ENCODE peak calls at places on chromosomes 4 and X, in eight cellular contexts. R, U, Q, O, S, V, I and N are unnamed samples.

GRCh38 chr4:86582453-86582852 is 11.7 kb upstream of the PTPN13 start:
- DNase-seq in R (no peak), U (no peak), Q (no peak), O (no peak), S (no peak), V (no peak), I (no peak), N (no peak)

GRCh38 chr4:21710212-21710843 is 238.2 kb downstream of the KCNIP4 start:
- DNase-seq in R (no peak), U (no peak), Q (no peak), O (no peak), S (no peak), V (no peak), I (no peak), N (no peak)

GRCh38 chrX:118261136-118261535 is 84.8 kb upstream of the WDR44 start:
- DNase-seq in R (no peak), U (no peak), Q (no peak), O (no peak), S (no peak), V (no peak), I (no peak), N (no peak)

GRCh38 chr4:176981551-176981950 is 188.8 kb upstream of the VEGFC start:
- DNase-seq in R (no peak), U (no peak), Q (no peak), O (no peak), S (peak; percentile 72), V (no peak), I (no peak), N (no peak)

GRCh38 chr4:76758290-76758882 is 139.6 kb downstream of the SOWAHB start:
- DNase-seq in R (no peak), U (no peak), Q (peak; percentile 65), O (no peak), S (peak; percentile 81), V (no peak), I (no peak), N (peak; percentile 76)

GRCh38 chrX:64867217-64867616 is 109.0 kb downstream of the ZC4H2 start:
- DNase-seq in R (no peak), U (no peak), Q (no peak), O (no peak), S (no peak), V (no peak), I (no peak), N (no peak)

GRCh38 chr4:31539279-31540074 is 819.3 kb downstream of the PCDH7 start:
- DNase-seq in R (no peak), U (no peak), Q (no peak), O (no peak), S (no peak), V (no peak), I (no peak), N (no peak)

GRCh38 chr4:110638347-110638746 is 15.5 kb upstream of the PITX2 start:
- DNase-seq in R (no peak), U (no peak), Q (no peak), O (no peak), S (no peak), V (no peak), I (no peak), N (no peak)

GRCh38 chrX:56284269-56284668 is 52.1 kb downstream of the KLF8 start:
- DNase-seq in R (no peak), U (no peak), Q (no peak), O (peak; percentile 46), S (no peak), V (no peak), I (no peak), N (no peak)

GRCh38 chr4:148445071-148445902 is 3.1 kb upstream of the NR3C2 start:
- DNase-seq in R (peak; percentile 79), U (peak; percentile 94), Q (peak; percentile 44), O (peak; percentile 90), S (no peak), V (peak; percentile 70), I (peak; percentile 94), N (no peak)

GRCh38 chr4:145069361-145069760 is 28.6 kb downstream of the ANAPC10 start:
- DNase-seq in R (no peak), U (no peak), Q (peak; percentile 66), O (no peak), S (peak; percentile 71), V (no peak), I (no peak), N (no peak)

GRCh38 chrX:46588263-46588662 is 14.7 kb downstream of the CHST7 start:
- DNase-seq in R (peak; percentile 20), U (no peak), Q (peak; percentile 52), O (no peak), S (peak; percentile 68), V (peak; percentile 24), I (no peak), N (peak; percentile 58)

GRCh38 chrX:20067709-20068315 is 48.9 kb downstream of the MAP7D2 start:
- DNase-seq in R (peak; percentile 55), U (no peak), Q (peak; percentile 71), O (peak; percentile 89), S (peak; percentile 88), V (peak; percentile 55), I (no peak), N (peak; percentile 19)

GRCh38 chr4:85681194-85681803 is 206.3 kb downstream of the ARHGAP24 start:
- DNase-seq in R (peak; percentile 19), U (no peak), Q (no peak), O (no peak), S (peak; percentile 49), V (no peak), I (no peak), N (peak; percentile 61)

GRCh38 chrX:110310896-110311295 is 7.0 kb downstream of the AMMECR1 start:
- DNase-seq in R (no peak), U (no peak), Q (no peak), O (no peak), S (no peak), V (no peak), I (no peak), N (no peak)

GRCh38 chr4:54658321-54659093 is 750 bp downstream of the KIT start:
- DNase-seq in R (peak; percentile 46), U (peak; percentile 81), Q (peak; percentile 75), O (peak; percentile 85), S (peak; percentile 36), V (peak; percentile 51), I (peak; percentile 90), N (no peak)
- H3K4me3 ChIP-seq in R (peak overlapping the region; percentile 72), U (peak overlapping the region; percentile 42), Q (peak overlapping the region; percentile 58), O (peak overlapping the region; percentile 63), S (peak overlapping the region; percentile 74), V (peak overlapping the region; percentile 59), I (peak overlapping the region; percentile 63), N (peak overlapping the region; percentile 19)

GRCh38 chr4:15914736-15915135 is 23.8 kb downstream of the FGFBP1 start:
- DNase-seq in R (no peak), U (no peak), Q (no peak), O (no peak), S (no peak), V (no peak), I (no peak), N (no peak)

GRCh38 chr4:15914291-15914690 is 24.2 kb downstream of the FGFBP1 start:
- DNase-seq in R (no peak), U (no peak), Q (no peak), O (no peak), S (peak; percentile 54), V (no peak), I (no peak), N (no peak)

GRCh38 chr4:15912236-15912635 is 26.3 kb downstream of the FGFBP1 start:
- DNase-seq in R (no peak), U (no peak), Q (no peak), O (no peak), S (no peak), V (no peak), I (no peak), N (no peak)

GRCh38 chr4:15913631-15913970 is 24.9 kb downstream of the FGFBP1 start:
- DNase-seq in R (no peak), U (no peak), Q (peak; percentile 50), O (no peak), S (peak; percentile 97), V (no peak), I (no peak), N (peak; percentile 44)

GRCh38 chr4:15912961-15913630 is 25.4 kb downstream of the FGFBP1 start:
- DNase-seq in R (no peak), U (no peak), Q (peak; percentile 64), O (no peak), S (peak; percentile 33), V (no peak), I (no peak), N (no peak)
- H3K4me1 ChIP-seq in R (peaks cover 4% of the 10 kb centered on the region), U (no peaks in the 10 kb centered on the region), Q (peaks cover 7% of the 10 kb centered on the region), O (no peaks in the 10 kb centered on the region), S (peaks cover 7% of the 10 kb centered on the region), V (no peaks in the 10 kb centered on the region), I (no peaks in the 10 kb centered on the region), N (peaks cover 15% of the 10 kb centered on the region)

DNA sequence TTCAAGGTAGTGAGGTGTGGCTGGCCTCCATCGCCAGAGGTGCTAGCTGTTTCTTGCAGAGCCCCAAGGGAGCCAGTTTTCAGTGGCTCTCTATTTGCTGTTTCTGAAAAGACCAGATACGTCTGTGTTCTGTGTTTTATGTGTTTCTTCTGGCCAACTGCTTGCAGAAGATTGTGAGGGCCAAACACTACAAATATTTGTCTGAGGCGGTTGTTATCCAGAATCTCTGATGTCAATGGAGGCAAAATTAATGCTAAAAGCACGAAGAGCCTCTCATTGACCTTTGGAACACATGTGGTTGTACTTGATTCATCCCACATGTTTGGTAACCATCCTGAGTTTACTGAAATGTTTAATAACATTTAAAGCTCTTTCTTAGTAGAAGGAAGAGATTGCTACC is 113.9 kb downstream of the CT47B1 start:
- DNase-seq in R (no peak), U (no peak), Q (no peak), O (no peak), S (peak; percentile 5), V (no peak), I (no peak), N (no peak)
- H3K27ac ChIP-seq in R (no peak overlapping the region), U (no peak overlapping the region), Q (no peak overlapping the region), O (no peak overlapping the region), S (no peak overlapping the region), V (peak overlapping the region; percentile 25), I (no peak overlapping the region), N (no peak overlapping the region)

GRCh38 chrX:129958814-129959492 is 23.5 kb upstream of the BCORL1 start:
- DNase-seq in R (no peak), U (no peak), Q (no peak), O (no peak), S (peak; percentile 24), V (no peak), I (no peak), N (no peak)

GRCh38 chrX:129957241-129958099 is 25.0 kb upstream of the BCORL1 start:
- DNase-seq in R (peak; percentile 78), U (peak; percentile 95), Q (peak; percentile 90), O (peak; percentile 85), S (peak; percentile 16), V (peak; percentile 67), I (peak; percentile 93), N (peak; percentile 34)

GRCh38 chrX:129956765-129957164 is 25.7 kb upstream of the BCORL1 start:
- DNase-seq in R (no peak), U (no peak), Q (no peak), O (no peak), S (no peak), V (no peak), I (no peak), N (no peak)

GRCh38 chrX:129961180-129962083 is 21.0 kb upstream of the BCORL1 start:
- DNase-seq in R (peak; percentile 85), U (peak; percentile 95), Q (peak; percentile 81), O (peak; percentile 83), S (no peak), V (peak; percentile 54), I (peak; percentile 84), N (peak; percentile 33)

DNA sequence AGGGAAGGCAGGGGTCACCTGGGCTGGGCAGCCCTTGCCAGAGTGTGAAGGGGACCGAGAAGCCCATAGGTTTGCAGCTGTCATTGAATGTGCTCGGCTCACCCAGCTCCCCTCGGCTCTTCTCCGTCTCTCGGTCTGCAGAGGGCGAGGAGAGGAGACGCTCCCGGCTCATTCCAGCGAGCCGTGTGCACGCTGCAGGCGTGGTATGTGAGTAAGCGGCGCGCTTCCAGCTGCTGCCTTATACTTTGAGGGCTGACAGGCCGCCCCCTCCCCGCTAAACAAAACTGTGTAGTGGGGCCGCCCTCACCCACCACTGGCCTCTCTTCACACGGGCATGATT is 23.0 kb upstream of the BCORL1 start:
- DNase-seq in R (peak; percentile 28), U (no peak), Q (peak; percentile 59), O (no peak), S (peak; percentile 14), V (no peak), I (peak; percentile 26), N (no peak)
- H3K4me3 ChIP-seq in R (no peak overlapping the region), U (no peak overlapping the region), Q (no peak overlapping the region), O (no peak overlapping the region), S (no peak overlapping the region), V (no peak overlapping the region), I (no peak overlapping the region), N (no peak overlapping the region)